ENCODE peak calls at places on chromosomes 5 and 9, in seven cellular contexts. One of them, this sample, is unnamed.
A peak's percentile ranks its signal among the peaks of the same experiment; 100 is the strongest.

GRCh38 chr9:16870606-16871357 is at the start of gene BNC2:
- DNase-seq in hepatocyte: peak; percentile 81
- DNase-seq in psoas muscle: peak; percentile 82
- DNase-seq in uterus: peak; percentile 64
- DNase-seq in Karpas-422: no peak
- DNase-seq in transverse colon: peak; percentile 38
- DNase-seq in astrocyte: peak; percentile 42
- DNase-seq in this sample: no peak

GRCh38 chr5:151123897-151124751 is 33.5 kb downstream of the ANXA6 start:
- DNase-seq in hepatocyte: no peak
- DNase-seq in psoas muscle: peak; percentile 88
- DNase-seq in uterus: peak; percentile 45
- DNase-seq in Karpas-422: peak; percentile 96
- DNase-seq in transverse colon: peak; percentile 70
- DNase-seq in astrocyte: peak; percentile 14
- DNase-seq in this sample: peak; percentile 95

GRCh38 chr9:130010151-130010988 is 32.6 kb downstream of the FNBP1 start:
- DNase-seq in hepatocyte: no peak
- DNase-seq in psoas muscle: no peak
- DNase-seq in uterus: no peak
- DNase-seq in Karpas-422: peak; percentile 38
- DNase-seq in transverse colon: peak; percentile 11
- DNase-seq in astrocyte: no peak
- DNase-seq in this sample: no peak

GRCh38 chr9:18623201-18623600 is 149.2 kb downstream of the ADAMTSL1 start:
- DNase-seq in hepatocyte: no peak
- DNase-seq in psoas muscle: no peak
- DNase-seq in uterus: no peak
- DNase-seq in Karpas-422: no peak
- DNase-seq in transverse colon: no peak
- DNase-seq in astrocyte: no peak
- DNase-seq in this sample: no peak

GRCh38 chr9:34693560-34693959 is 2.5 kb upstream of the CCL19 start:
- DNase-seq in hepatocyte: no peak
- DNase-seq in psoas muscle: no peak
- DNase-seq in uterus: no peak
- DNase-seq in Karpas-422: no peak
- DNase-seq in transverse colon: no peak
- DNase-seq in astrocyte: no peak
- DNase-seq in this sample: no peak

GRCh38 chr5:150778103-150778516 is 447 bp upstream of the SMIM3 start:
- DNase-seq in hepatocyte: no peak
- DNase-seq in psoas muscle: no peak
- DNase-seq in uterus: no peak
- DNase-seq in Karpas-422: no peak
- DNase-seq in transverse colon: no peak
- DNase-seq in astrocyte: peak; percentile 76
- DNase-seq in this sample: no peak

GRCh38 chr5:35919191-35919590 is 19.2 kb downstream of the CAPSL start:
- DNase-seq in hepatocyte: peak; percentile 12
- DNase-seq in psoas muscle: no peak
- DNase-seq in uterus: no peak
- DNase-seq in Karpas-422: no peak
- DNase-seq in transverse colon: no peak
- DNase-seq in astrocyte: peak; percentile 92
- DNase-seq in this sample: no peak

GRCh38 chr9:130741831-130742449 is 48.4 kb downstream of the EXOSC2 start:
- DNase-seq in hepatocyte: no peak
- DNase-seq in psoas muscle: no peak
- DNase-seq in uterus: no peak
- DNase-seq in Karpas-422: peak; percentile 16
- DNase-seq in transverse colon: no peak
- DNase-seq in astrocyte: peak; percentile 72
- DNase-seq in this sample: no peak

GRCh38 chr9:128103589-128103962 is 24.0 kb downstream of the PTGES2 start:
- DNase-seq in hepatocyte: peak; percentile 54
- DNase-seq in psoas muscle: no peak
- DNase-seq in uterus: no peak
- DNase-seq in Karpas-422: no peak
- DNase-seq in transverse colon: no peak
- DNase-seq in astrocyte: no peak
- DNase-seq in this sample: peak; percentile 77

GRCh38 chr9:134712243-134712642 is 70.6 kb downstream of the COL5A1 start:
- DNase-seq in hepatocyte: no peak
- DNase-seq in psoas muscle: no peak
- DNase-seq in uterus: no peak
- DNase-seq in Karpas-422: no peak
- DNase-seq in transverse colon: no peak
- DNase-seq in astrocyte: no peak
- DNase-seq in this sample: no peak

GRCh38 chr5:160315968-160316367 is 3.6 kb upstream of the CCNJL start:
- DNase-seq in hepatocyte: peak; percentile 70
- DNase-seq in psoas muscle: no peak
- DNase-seq in uterus: no peak
- DNase-seq in Karpas-422: no peak
- DNase-seq in transverse colon: peak; percentile 62
- DNase-seq in astrocyte: peak; percentile 47
- DNase-seq in this sample: no peak

GRCh38 chr5:133227897-133228296 is 176.1 kb downstream of the HSPA4 start:
- DNase-seq in hepatocyte: no peak
- DNase-seq in psoas muscle: no peak
- DNase-seq in uterus: no peak
- DNase-seq in Karpas-422: no peak
- DNase-seq in transverse colon: no peak
- DNase-seq in astrocyte: no peak
- DNase-seq in this sample: no peak

GRCh38 chr9:22395585-22396205 is 50.9 kb upstream of the DMRTA1 start:
- DNase-seq in hepatocyte: no peak
- DNase-seq in psoas muscle: no peak
- DNase-seq in uterus: no peak
- DNase-seq in Karpas-422: no peak
- DNase-seq in transverse colon: no peak
- DNase-seq in astrocyte: peak; percentile 76
- DNase-seq in this sample: no peak

GRCh38 chr9:107229146-107229545 is 53.9 kb upstream of the RAD23B start:
- DNase-seq in hepatocyte: no peak
- DNase-seq in psoas muscle: no peak
- DNase-seq in uterus: no peak
- DNase-seq in Karpas-422: no peak
- DNase-seq in transverse colon: no peak
- DNase-seq in astrocyte: no peak
- DNase-seq in this sample: no peak

GRCh38 chr5:64229163-64229774 is 63.6 kb downstream of the RNF180 start:
- DNase-seq in hepatocyte: peak; percentile 60
- DNase-seq in psoas muscle: no peak
- DNase-seq in uterus: no peak
- DNase-seq in Karpas-422: peak; percentile 68
- DNase-seq in transverse colon: no peak
- DNase-seq in astrocyte: peak; percentile 9
- DNase-seq in this sample: no peak

GRCh38 chr9:131809941-131810344 is 70.1 kb upstream of the RAPGEF1 start:
- DNase-seq in hepatocyte: no peak
- DNase-seq in psoas muscle: no peak
- DNase-seq in uterus: no peak
- DNase-seq in Karpas-422: no peak
- DNase-seq in transverse colon: no peak
- DNase-seq in astrocyte: peak; percentile 76
- DNase-seq in this sample: no peak

GRCh38 chr5:7828269-7828668 is 22.7 kb downstream of the CFAP90 start:
- DNase-seq in hepatocyte: no peak
- DNase-seq in psoas muscle: no peak
- DNase-seq in uterus: no peak
- DNase-seq in Karpas-422: no peak
- DNase-seq in transverse colon: peak; percentile 11
- DNase-seq in astrocyte: no peak
- DNase-seq in this sample: no peak

DNA sequence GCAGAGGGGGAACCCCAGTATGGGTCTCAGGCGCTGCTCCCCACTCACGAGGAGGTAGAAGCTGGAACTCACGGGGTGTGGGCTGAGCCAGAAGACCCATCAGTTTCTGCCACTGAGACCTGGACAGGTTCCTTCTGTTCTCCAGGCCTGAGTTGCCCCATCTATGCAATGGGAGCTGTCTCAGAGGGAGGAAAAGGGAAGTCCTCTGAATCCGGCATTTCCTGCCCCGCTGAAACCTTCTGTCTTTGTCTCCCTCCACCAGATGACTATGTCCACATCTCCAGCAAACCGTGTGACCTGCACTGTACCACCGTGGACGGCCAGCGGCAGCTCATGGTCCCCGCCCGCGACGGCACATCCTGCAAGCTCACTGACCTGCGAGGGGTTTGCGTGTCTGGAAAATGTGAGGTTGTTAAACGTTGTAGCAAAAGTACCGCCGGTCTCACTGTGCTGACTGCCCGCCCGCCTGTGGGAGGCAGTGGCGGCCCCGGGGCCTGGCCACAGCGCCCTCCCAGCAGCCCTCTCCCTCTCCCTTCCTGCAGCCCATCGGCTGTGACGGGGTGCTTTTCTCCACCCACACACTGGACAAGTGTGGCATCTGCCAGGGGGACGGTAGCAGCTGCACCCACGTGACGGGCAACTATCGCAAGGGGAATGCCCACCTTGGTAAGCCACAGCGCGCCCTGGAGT is 6.0 kb downstream of the ADAMTSL2 start:
- DNase-seq in hepatocyte: no peak
- DNase-seq in psoas muscle: no peak
- DNase-seq in uterus: no peak
- DNase-seq in Karpas-422: no peak
- DNase-seq in transverse colon: no peak
- DNase-seq in astrocyte: no peak
- DNase-seq in this sample: no peak
- H3K27ac ChIP-seq in hepatocyte: no peak overlapping the region
- H3K27ac ChIP-seq in psoas muscle: no peak overlapping the region
- H3K27ac ChIP-seq in uterus: no peak overlapping the region
- H3K27ac ChIP-seq in Karpas-422: no peak overlapping the region
- H3K27ac ChIP-seq in transverse colon: no peak overlapping the region
- H3K27ac ChIP-seq in astrocyte: no peak overlapping the region
- H3K27ac ChIP-seq in this sample: no peak overlapping the region

GRCh38 chr9:82457281-82457680 is 468.7 kb downstream of the SPATA31D1 start:
- DNase-seq in hepatocyte: no peak
- DNase-seq in psoas muscle: no peak
- DNase-seq in uterus: no peak
- DNase-seq in Karpas-422: no peak
- DNase-seq in transverse colon: no peak
- DNase-seq in astrocyte: no peak
- DNase-seq in this sample: no peak
- H3K4me3 ChIP-seq in hepatocyte: no peak overlapping the region
- H3K4me3 ChIP-seq in psoas muscle: no peak overlapping the region
- H3K4me3 ChIP-seq in uterus: no peak overlapping the region
- H3K4me3 ChIP-seq in Karpas-422: no peak overlapping the region
- H3K4me3 ChIP-seq in transverse colon: no peak overlapping the region
- H3K4me3 ChIP-seq in astrocyte: no peak overlapping the region
- H3K4me3 ChIP-seq in this sample: no peak overlapping the region

GRCh38 chr5:59125961-59126360 is 543.1 kb downstream of the RAB3C start:
- DNase-seq in hepatocyte: no peak
- DNase-seq in psoas muscle: no peak
- DNase-seq in uterus: no peak
- DNase-seq in Karpas-422: no peak
- DNase-seq in transverse colon: no peak
- DNase-seq in astrocyte: no peak
- DNase-seq in this sample: no peak

GRCh38 chr5:59123595-59124561 is 541.0 kb downstream of the RAB3C start:
- DNase-seq in hepatocyte: no peak
- DNase-seq in psoas muscle: no peak
- DNase-seq in uterus: no peak
- DNase-seq in Karpas-422: peak; percentile 37
- DNase-seq in transverse colon: no peak
- DNase-seq in astrocyte: no peak
- DNase-seq in this sample: no peak

GRCh38 chr5:59126665-59127354 is 543.9 kb downstream of the RAB3C start:
- DNase-seq in hepatocyte: no peak
- DNase-seq in psoas muscle: no peak
- DNase-seq in uterus: no peak
- DNase-seq in Karpas-422: no peak
- DNase-seq in transverse colon: no peak
- DNase-seq in astrocyte: peak; percentile 67
- DNase-seq in this sample: no peak

GRCh38 chr5:59128646-59129290 is 545.9 kb downstream of the RAB3C start:
- DNase-seq in hepatocyte: no peak
- DNase-seq in psoas muscle: no peak
- DNase-seq in uterus: no peak
- DNase-seq in Karpas-422: no peak
- DNase-seq in transverse colon: no peak
- DNase-seq in astrocyte: no peak
- DNase-seq in this sample: no peak

GRCh38 chr5:59124983-59125960 is 542.4 kb downstream of the RAB3C start:
- DNase-seq in hepatocyte: no peak
- DNase-seq in psoas muscle: no peak
- DNase-seq in uterus: no peak
- DNase-seq in Karpas-422: peak; percentile 11
- DNase-seq in transverse colon: no peak
- DNase-seq in astrocyte: no peak
- DNase-seq in this sample: no peak
- H3K27ac ChIP-seq in hepatocyte: peak overlapping the region; percentile 94
- H3K27ac ChIP-seq in psoas muscle: peak overlapping the region; percentile 84
- H3K27ac ChIP-seq in uterus: peak overlapping the region; percentile 58
- H3K27ac ChIP-seq in Karpas-422: no peak overlapping the region
- H3K27ac ChIP-seq in transverse colon: peak overlapping the region; percentile 87
- H3K27ac ChIP-seq in astrocyte: no peak overlapping the region
- H3K27ac ChIP-seq in this sample: peak overlapping the region; percentile 78

DNA sequence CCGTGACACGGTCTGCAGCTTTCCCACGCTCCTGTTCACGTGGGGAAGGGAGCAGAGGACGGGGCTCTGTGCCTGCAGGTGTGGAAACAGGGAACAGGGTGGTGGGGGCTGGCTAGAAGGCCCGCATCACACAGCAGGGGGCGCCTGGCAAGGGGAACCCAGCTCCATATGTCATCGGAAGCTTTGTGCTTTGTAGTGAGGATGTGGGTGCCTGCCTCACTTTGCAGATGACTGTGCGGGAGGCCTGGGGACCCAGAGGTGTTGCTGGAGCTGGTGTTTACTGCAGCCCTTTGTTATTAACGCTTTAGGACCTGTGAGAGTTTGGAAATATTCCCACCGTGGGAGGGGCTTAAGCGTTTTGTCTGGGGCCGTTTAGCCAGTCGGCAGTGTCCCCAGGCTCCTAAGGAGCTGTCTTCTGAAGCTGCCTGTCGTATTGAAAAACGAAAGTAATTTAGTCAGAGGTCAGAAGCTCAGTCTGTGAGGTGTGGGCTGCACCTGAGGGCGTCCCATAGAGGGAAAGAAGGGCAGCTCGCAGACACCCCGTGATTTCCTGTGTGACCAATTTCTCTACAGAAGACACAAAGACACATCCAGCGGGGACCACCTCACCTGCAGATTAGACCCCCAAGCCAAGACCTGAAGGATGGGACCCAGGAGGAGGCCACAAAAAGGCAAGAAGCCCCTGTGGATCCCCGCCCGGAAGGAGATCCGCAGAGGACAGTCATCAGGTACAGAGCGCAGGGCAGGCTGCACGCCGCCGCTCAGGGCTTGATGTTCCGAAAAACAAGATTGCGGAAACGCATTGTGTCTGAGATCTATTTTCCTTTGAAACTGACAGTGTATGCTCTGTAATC is 9.1 kb downstream of the MAN1B1 start:
- DNase-seq in hepatocyte: no peak
- DNase-seq in psoas muscle: no peak
- DNase-seq in uterus: no peak
- DNase-seq in Karpas-422: peak; percentile 58
- DNase-seq in transverse colon: peak; percentile 64
- DNase-seq in astrocyte: no peak
- DNase-seq in this sample: no peak
- H3K4me3 ChIP-seq in hepatocyte: no peak overlapping the region
- H3K4me3 ChIP-seq in psoas muscle: no peak overlapping the region
- H3K4me3 ChIP-seq in uterus: no peak overlapping the region
- H3K4me3 ChIP-seq in Karpas-422: no peak overlapping the region
- H3K4me3 ChIP-seq in transverse colon: no peak overlapping the region
- H3K4me3 ChIP-seq in astrocyte: no peak overlapping the region
- H3K4me3 ChIP-seq in this sample: no peak overlapping the region